ENCODE peak calls at places on chromosomes 13 and 19, in eight cellular contexts. S is fibroblast of lung; Z is uterus; A is CD8-positive, alpha-beta T cell; V is T-helper 9 cell; D is astrocyte of the cerebellum; H is LHCN-M2; J is A172. L is an unnamed sample.

GRCh38 chr13:35484384-35484783 is 7.9 kb upstream of the MAB21L1 start:
- DNase-seq in S (no peak), Z (no peak), A (no peak), V (no peak), D (no peak), H (no peak), J (no peak), L (no peak)

GRCh38 chr13:86201477-86201876 is 402.3 kb upstream of the SLITRK6 start:
- DNase-seq in S (no peak), Z (no peak), A (no peak), V (no peak), D (no peak), H (no peak), J (no peak), L (no peak)

GRCh38 chr19:33905937-33906577 is 109.4 kb downstream of the KCTD15 start:
- DNase-seq in S (no peak), Z (peak), A (no peak), V (no peak), D (no peak), H (no peak), J (no peak), L (no peak)

GRCh38 chr19:57302020-57302465 is 18.2 kb upstream of the ZNF543 start:
- DNase-seq in S (peak), Z (no peak), A (no peak), V (no peak), D (peak), H (peak), J (peak), L (no peak)

GRCh38 chr13:76965759-76966421 is 17.6 kb downstream of the ACOD1 start:
- DNase-seq in S (peak), Z (peak), A (no peak), V (no peak), D (peak), H (peak), J (no peak), L (no peak)

GRCh38 chr13:50365300-50365682 is 350.0 kb downstream of the KCNRG start:
- DNase-seq in S (no peak), Z (no peak), A (no peak), V (no peak), D (no peak), H (no peak), J (no peak), L (no peak)

GRCh38 chr19:10419646-10420443 is 493 bp upstream of the PDE4A start:
- DNase-seq in S (peak), Z (no peak), A (no peak), V (peak), D (no peak), H (peak), J (peak), L (no peak)

GRCh38 chr13:70098669-70099068 is 9.0 kb upstream of the ATXN8OS start:
- DNase-seq in S (peak), Z (no peak), A (no peak), V (no peak), D (no peak), H (no peak), J (no peak), L (no peak)

GRCh38 chr13:114068723-114069322 is 63.6 kb downstream of the RASA3 start:
- DNase-seq in S (peak), Z (peak), A (no peak), V (no peak), D (no peak), H (peak), J (peak), L (no peak)

GRCh38 chr19:290539-291521 is at the start of gene PLPP2:
- DNase-seq in S (peak), Z (peak), A (no peak), V (no peak), D (no peak), H (no peak), J (peak), L (no peak)

GRCh38 chr19:49983645-49984229 is 22.8 kb upstream of the SIGLEC11 start:
- DNase-seq in S (peak), Z (peak), A (peak), V (peak), D (no peak), H (peak), J (peak), L (peak)

GRCh38 chr19:53332484-53332883 is 1.1 kb upstream of the ZNF845 start:
- DNase-seq in S (no peak), Z (no peak), A (no peak), V (no peak), D (no peak), H (no peak), J (no peak), L (no peak)

L was measured in effector memory CD4-positive, alpha-beta T cell.